ENCODE peak calls at places on chromosomes 16 and 17, in nine cellular contexts. E is ovary, H is fibroblast of pulmonary artery, Y is colonic mucosa, J is choroid plexus epithelial cell, X is A549, G is left ventricle myocardium inferior, L is thoracic aorta, W is breast epithelium. R is an unnamed sample.
A peak's percentile ranks its signal among the peaks of the same experiment; 100 is the strongest.

GRCh38 chr17:13306310-13306962 is 288.6 kb upstream of the ELAC2 start:
- DNase-seq in H (peak; percentile 86), X (peak; percentile 34), E (no peak), J (peak; percentile 97), L (no peak), W (no peak), Y (no peak), G (no peak), R (peak; percentile 62)

GRCh38 chr16:80899804-80900592 is 95.6 kb upstream of the CDYL2 start:
- DNase-seq in Y (peak; percentile 78), J (peak; percentile 95), G (peak; percentile 86), E (peak; percentile 25), H (peak; percentile 97), W (peak; percentile 83), X (no peak), L (peak; percentile 82), R (peak; percentile 47)

GRCh38 chr17:65531508-65532431 is 29.7 kb downstream of the AXIN2 start:
- DNase-seq in Y (no peak), J (peak; percentile 84), G (peak; percentile 60), X (peak; percentile 46), H (peak; percentile 91), E (peak; percentile 82), W (peak; percentile 55), L (no peak), R (peak; percentile 65)

GRCh38 chr17:29608986-29609385 is 13.7 kb downstream of the CORO6 start:
- DNase-seq in L (no peak), J (no peak), Y (no peak), W (no peak), E (no peak), H (no peak), G (no peak), X (no peak), R (no peak)

GRCh38 chr16:47905771-47906170 is 250.0 kb downstream of the ABCC12 start:
- DNase-seq in L (no peak), X (no peak), Y (no peak), G (no peak), E (no peak), H (no peak), J (peak; percentile 27), W (no peak), R (peak; percentile 11)

GRCh38 chr17:6642592-6642991 is 1.7 kb downstream of the TXNDC17 start:
- DNase-seq in W (no peak), L (no peak), Y (no peak), H (no peak), J (no peak), X (no peak), G (no peak), E (no peak), R (peak; percentile 55)

GRCh38 chr17:48927978-48928716 is 16.5 kb downstream of the SNF8 start:
- DNase-seq in W (no peak), E (no peak), L (no peak), X (no peak), J (no peak), H (no peak), Y (no peak), G (no peak), R (no peak)

GRCh38 chr17:59160203-59161025 is 4.9 kb downstream of the PRR11 start:
- DNase-seq in J (peak; percentile 38), X (no peak), Y (no peak), E (no peak), G (no peak), H (peak; percentile 18), W (no peak), L (no peak), R (no peak)

GRCh38 chr16:68452176-68452575 is 3.9 kb upstream of the SMPD3 start:
- DNase-seq in L (no peak), E (no peak), J (peak; percentile 31), G (no peak), X (no peak), W (no peak), Y (no peak), H (no peak), R (no peak)

GRCh38 chr17:42475853-42476252 is 17.2 kb downstream of the ATP6V0A1 start:
- DNase-seq in J (peak; percentile 18), G (no peak), L (no peak), W (no peak), X (no peak), Y (no peak), H (no peak), E (no peak), R (no peak)

GRCh38 chr16:50247123-50247905 is 19.0 kb upstream of the ADCY7 start:
- DNase-seq in J (no peak), L (no peak), G (no peak), H (no peak), X (no peak), W (peak; percentile 16), Y (no peak), E (no peak), R (no peak)

GRCh38 chr17:71003736-71004135 is 834.4 kb downstream of the KCNJ2 start:
- DNase-seq in E (no peak), H (no peak), G (no peak), L (no peak), J (no peak), X (no peak), Y (no peak), W (no peak), R (no peak)

GRCh38 chr16:47983999-47984580 is 171.7 kb downstream of the ABCC12 start:
- DNase-seq in G (no peak), Y (no peak), L (no peak), E (no peak), H (no peak), X (no peak), W (no peak), J (no peak), R (no peak)

GRCh38 chr16:85840801-85841200 is 41.3 kb downstream of the COX4I1 start:
- DNase-seq in E (no peak), X (no peak), H (no peak), W (no peak), Y (no peak), G (no peak), J (no peak), L (no peak), R (no peak)

GRCh38 chr16:9114112-9114511 is 22.7 kb downstream of the HAPSTR1 start:
- DNase-seq in H (no peak), W (no peak), E (no peak), J (no peak), Y (no peak), L (no peak), G (no peak), X (no peak), R (no peak)

GRCh38 chr17:42340691-42341127 is 47.5 kb downstream of the STAT3 start:
- DNase-seq in H (no peak), X (no peak), G (no peak), W (no peak), E (no peak), L (no peak), Y (no peak), J (no peak), R (no peak)

GRCh38 chr17:76266244-76266938 is 1.2 kb downstream of the UBALD2 start:
- DNase-seq in H (peak; percentile 40), L (no peak), Y (peak; percentile 67), J (peak; percentile 52), G (no peak), E (no peak), X (peak; percentile 52), W (no peak), R (no peak)
- TF ChIP-seq CTCF in H (no peak), L (no peak), Y (no peak), J (no peak), G (no peak), E (no peak), X (no peak), W (no peak), R (no peak)

DNA sequence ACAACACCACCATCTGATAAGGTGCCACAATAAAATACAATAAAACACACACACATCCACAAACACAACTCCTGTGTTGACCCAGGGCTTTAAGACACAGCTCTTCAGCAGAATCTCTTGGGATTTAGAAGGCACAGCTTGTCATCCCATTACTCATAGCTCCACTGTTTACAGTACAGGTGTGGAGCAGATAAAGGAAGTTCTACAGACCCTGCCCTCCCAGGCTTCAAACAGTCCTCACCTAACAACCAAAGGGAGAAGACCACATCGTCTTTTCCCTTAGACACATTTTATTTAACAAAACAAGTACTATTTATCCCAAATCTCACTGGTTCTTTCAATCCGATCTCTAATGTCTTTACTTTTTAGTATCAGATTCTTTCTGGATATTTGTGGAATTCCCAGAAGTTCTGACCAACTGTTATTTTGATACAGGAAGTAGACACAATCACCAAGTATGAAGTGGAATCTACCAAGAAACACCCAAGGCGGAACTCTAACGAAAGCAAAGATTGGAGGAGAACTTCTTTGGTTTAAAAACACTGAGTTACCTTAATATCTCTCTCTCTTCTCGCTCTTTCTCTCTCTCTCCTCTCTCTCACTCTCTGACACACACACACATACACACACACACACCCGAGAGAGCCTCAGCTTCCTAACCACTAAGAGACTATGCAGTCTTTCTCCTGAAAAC is 46.1 kb downstream of the CYTH1 start:
- DNase-seq in Y (peak; percentile 73), G (no peak), H (peak; percentile 32), L (no peak), J (no peak), W (no peak), E (no peak), X (no peak), R (no peak)
- H3K4me3 ChIP-seq in Y (peak overlapping the region; percentile 57), G (peak overlapping the region; percentile 69), H (peak overlapping the region; percentile 16), L (peak overlapping the region; percentile 68), J (no peak overlapping the region), W (peak overlapping the region; percentile 47), E (peak overlapping the region; percentile 3), X (peak overlapping the region; percentile 61), R (no peak overlapping the region)

GRCh38 chr17:72556944-72557826 is 436.4 kb downstream of the SOX9 start:
- DNase-seq in Y (peak; percentile 77), H (peak; percentile 66), W (peak; percentile 38), J (peak; percentile 72), L (no peak), G (peak; percentile 33), E (peak; percentile 25), X (peak; percentile 93), R (peak; percentile 34)
- TF ChIP-seq CTCF in Y (peak; percentile 74), H (peak; percentile 82), W (peak; percentile 66), J (peak; percentile 91), L (peak; percentile 79), G (peak; percentile 84), E (no peak), X (peak; percentile 97), R (peak; percentile 79)

GRCh38 chr16:10987361-10988163 is 43.2 kb downstream of the CLEC16A start:
- DNase-seq in W (no peak), X (no peak), Y (no peak), H (no peak), G (no peak), J (no peak), E (no peak), L (no peak), R (no peak)

GRCh38 chr16:10990378-10990777 is 46.0 kb downstream of the CLEC16A start:
- DNase-seq in X (no peak), L (no peak), G (no peak), H (no peak), Y (no peak), J (no peak), E (no peak), W (no peak), R (no peak)

GRCh38 chr16:10989494-10989893 is 45.1 kb downstream of the CLEC16A start:
- DNase-seq in E (no peak), H (no peak), G (no peak), L (no peak), J (no peak), W (no peak), Y (no peak), X (no peak), R (no peak)

GRCh38 chr16:10988164-10988803 is 43.9 kb downstream of the CLEC16A start:
- DNase-seq in W (no peak), G (no peak), X (peak; percentile 28), J (no peak), L (no peak), E (no peak), Y (no peak), H (no peak), R (no peak)

GRCh38 chr16:10988879-10989278 is 44.5 kb downstream of the CLEC16A start:
- DNase-seq in L (no peak), H (no peak), J (no peak), E (no peak), Y (no peak), W (no peak), X (no peak), G (no peak), R (no peak)
- H3K4me3 ChIP-seq in L (no peak overlapping the region), H (no peak overlapping the region), J (no peak overlapping the region), E (no peak overlapping the region), Y (no peak overlapping the region), W (no peak overlapping the region), X (no peak overlapping the region), G (no peak overlapping the region), R (no peak overlapping the region)

R was measured in foreskin fibroblast.